ENCODE peak calls at places on chromosomes 11 and 22, in six cellular contexts. L, C, Z, M, G and A are unnamed samples.
A peak's percentile ranks its signal among the peaks of the same experiment; 100 is the strongest.

GRCh38 chr11:92765965-92766371 is 203.5 kb upstream of the MTNR1B start:
- DNase-seq in L (no peak), C (no peak), Z (peak; percentile 77), M (no peak), G (peak; percentile 79), A (no peak)

GRCh38 chr22:47798229-47798628 is 1035.8 kb downstream of the TBC1D22A start:
- DNase-seq in L (no peak), C (no peak), Z (peak; percentile 7), M (no peak), G (no peak), A (no peak)

GRCh38 chr11:65575568-65576231 is at the start of gene EHBP1L1:
- DNase-seq in L (no peak), C (no peak), Z (peak; percentile 73), M (no peak), G (peak; percentile 39), A (no peak)

GRCh38 chr11:17230867-17231851 is 23.4 kb upstream of the PIK3C2A start:
- DNase-seq in L (no peak), C (no peak), Z (no peak), M (no peak), G (no peak), A (no peak)

GRCh38 chr11:61773356-61773755 is 19.0 kb downstream of the TMEM258 start:
- DNase-seq in L (no peak), C (no peak), Z (no peak), M (no peak), G (no peak), A (no peak)

GRCh38 chr11:118398797-118399564 is 2.4 kb upstream of the ATP5MG start:
- DNase-seq in L (no peak), C (no peak), Z (no peak), M (no peak), G (no peak), A (no peak)

GRCh38 chr22:22210375-22210774 is 34.2 kb upstream of the VPREB1 start:
- DNase-seq in L (no peak), C (no peak), Z (no peak), M (no peak), G (no peak), A (no peak)

GRCh38 chr11:72012091-72012630 is 13.5 kb downstream of the IL18BP start:
- DNase-seq in L (no peak), C (no peak), Z (no peak), M (no peak), G (no peak), A (no peak)

GRCh38 chr11:73972187-73972586 is 10.5 kb downstream of the UCP2 start:
- DNase-seq in L (peak; percentile 9), C (no peak), Z (no peak), M (no peak), G (peak; percentile 35), A (no peak)

GRCh38 chr11:13535819-13536218 is 40.0 kb upstream of the PTH start:
- DNase-seq in L (no peak), C (no peak), Z (peak; percentile 63), M (no peak), G (peak; percentile 80), A (no peak)

GRCh38 chr11:102730036-102730815 is 5.5 kb upstream of the MMP8 start:
- DNase-seq in L (no peak), C (no peak), Z (no peak), M (no peak), G (no peak), A (no peak)

GRCh38 chr11:44711772-44712608 is 14.8 kb upstream of the TSPAN18 start:
- DNase-seq in L (no peak), C (no peak), Z (peak; percentile 77), M (no peak), G (peak; percentile 39), A (no peak)

GRCh38 chr11:111097191-111097590 is 148.3 kb upstream of the POU2AF2 start:
- DNase-seq in L (peak; percentile 64), C (no peak), Z (peak; percentile 90), M (no peak), G (peak; percentile 78), A (no peak)

GRCh38 chr11:10405858-10406592 is 49.0 kb upstream of the AMPD3 start:
- DNase-seq in L (peak; percentile 77), C (no peak), Z (peak; percentile 85), M (peak; percentile 70), G (peak; percentile 91), A (no peak)

GRCh38 chr11:47149781-47150180 is 26.9 kb downstream of the ARFGAP2 start:
- DNase-seq in L (no peak), C (no peak), Z (no peak), M (no peak), G (no peak), A (no peak)

GRCh38 chr11:67534070-67534679 is 10.9 kb upstream of the CABP2 start:
- DNase-seq in L (no peak), C (no peak), Z (no peak), M (no peak), G (peak; percentile 46), A (no peak)

GRCh38 chr11:304915-305833 is 2.4 kb upstream of the IFITM2 start:
- DNase-seq in L (peak; percentile 85), C (no peak), Z (peak; percentile 86), M (no peak), G (peak; percentile 81), A (no peak)

GRCh38 chr11:43918662-43919061 is 23.8 kb upstream of the C11orf96 start:
- DNase-seq in L (no peak), C (no peak), Z (no peak), M (no peak), G (no peak), A (no peak)

GRCh38 chr11:134342572-134343340 is 11.0 kb downstream of the GLB1L2 start:
- DNase-seq in L (no peak), C (no peak), Z (no peak), M (no peak), G (no peak), A (no peak)